ENCODE peak calls at places on chromosomes 3 and 15, in five cellular contexts. B, X, Y, Z and A are unnamed samples. For H3K4me1, the result is how much of the 10 kb centered on the place peaks cover.

GRCh38 chr3:65596511-65597224 is 442.1 kb downstream of the MAGI1 start:
- DNase-seq in B (no peak), X (no peak), Y (no peak), Z (no peak), A (no peak)

GRCh38 chr3:58111513-58112184 is 99.1 kb downstream of the DNASE1L3 start:
- DNase-seq in B (no peak), X (peak), Y (peak), Z (no peak), A (no peak)

GRCh38 chr3:19702416-19703078 is 231.5 kb downstream of the EFHB start:
- DNase-seq in B (no peak), X (no peak), Y (no peak), Z (no peak), A (no peak)

GRCh38 chr3:126954141-126954845 is 28.6 kb upstream of the PLXNA1 start:
- DNase-seq in B (no peak), X (no peak), Y (no peak), Z (no peak), A (no peak)

GRCh38 chr3:137047240-137047639 is 89.5 kb downstream of the IL20RB start:
- DNase-seq in B (no peak), X (no peak), Y (no peak), Z (no peak), A (no peak)

GRCh38 chr3:11631822-11632221 is 11.9 kb downstream of the VGLL4 start:
- DNase-seq in B (peak), X (no peak), Y (no peak), Z (no peak), A (no peak)

GRCh38 chr15:26628879-26629529 is 143.9 kb downstream of the GABRB3 start:
- DNase-seq in B (peak), X (no peak), Y (peak), Z (peak), A (no peak)

GRCh38 chr3:66938338-66938963 is 59.7 kb upstream of the KBTBD8 start:
- DNase-seq in B (peak), X (peak), Y (no peak), Z (peak), A (no peak)

GRCh38 chr3:117168896-117169295 is 459.3 kb downstream of the TUSC7 start:
- DNase-seq in B (no peak), X (no peak), Y (no peak), Z (no peak), A (no peak)

GRCh38 chr3:4139462-4140140 is 163.6 kb upstream of the SETMAR start:
- DNase-seq in B (no peak), X (no peak), Y (no peak), Z (no peak), A (no peak)

GRCh38 chr3:187361835-187362234 is 6.3 kb upstream of the RTP4 start:
- DNase-seq in B (no peak), X (no peak), Y (no peak), Z (no peak), A (no peak)

GRCh38 chr3:48400824-48401433 is 28.9 kb downstream of the FBXW12 start:
- DNase-seq in B (peak), X (peak), Y (peak), Z (peak), A (no peak)

GRCh38 chr3:38829404-38829803 is 13.4 kb upstream of the SCN10A start:
- DNase-seq in B (peak), X (no peak), Y (no peak), Z (peak), A (no peak)

GRCh38 chr3:133938770-133939495 is 43.3 kb upstream of the RAB6B start:
- DNase-seq in B (no peak), X (no peak), Y (peak), Z (peak), A (peak)

GRCh38 chr15:55782901-55783300 is 39.9 kb upstream of the PRTG start:
- DNase-seq in B (no peak), X (no peak), Y (no peak), Z (no peak), A (no peak)

GRCh38 chr3:134594236-134594825 is 56.5 kb downstream of the KY start:
- DNase-seq in B (no peak), X (no peak), Y (no peak), Z (peak), A (no peak)

GRCh38 chr3:150721285-150722130 is 17.8 kb upstream of the ERICH6 start:
- DNase-seq in B (no peak), X (no peak), Y (no peak), Z (peak), A (no peak)

GRCh38 chr3:89426060-89426459 is 318.6 kb downstream of the EPHA3 start:
- DNase-seq in B (no peak), X (no peak), Y (no peak), Z (no peak), A (no peak)

GRCh38 chr3:43004282-43004681 is 25.2 kb downstream of the GASK1A start:
- DNase-seq in B (peak), X (no peak), Y (no peak), Z (peak), A (no peak)

GRCh38 chr15:63985221-63986184 is 60.8 kb downstream of the DAPK2 start:
- DNase-seq in B (no peak), X (no peak), Y (peak), Z (no peak), A (no peak)

GRCh38 chr3:17846466-17846865 is 104.0 kb upstream of the TBC1D5 start:
- DNase-seq in B (no peak), X (no peak), Y (no peak), Z (no peak), A (no peak)

GRCh38 chr3:113847664-113848461 is 9.3 kb downstream of the GRAMD1C start:
- DNase-seq in B (no peak), X (no peak), Y (no peak), Z (no peak), A (no peak)

GRCh38 chr15:88202231-88202630 is 54.3 kb downstream of the NTRK3 start:
- DNase-seq in B (peak), X (no peak), Y (no peak), Z (no peak), A (no peak)

GRCh38 chr3:178476886-178477285 is 59.4 kb upstream of the KCNMB2 start:
- DNase-seq in B (no peak), X (no peak), Y (no peak), Z (no peak), A (no peak)

GRCh38 chr3:188647237-188647636 is 493.3 kb downstream of the LPP start:
- DNase-seq in B (no peak), X (no peak), Y (no peak), Z (no peak), A (no peak)

GRCh38 chr3:136818191-136818850 is 605 bp upstream of the SLC35G2 start:
- DNase-seq in B (peak), X (peak), Y (peak), Z (peak), A (no peak)

GRCh38 chr15:68559342-68560310 is 19.2 kb upstream of the CORO2B start:
- DNase-seq in B (peak), X (peak), Y (peak), Z (peak), A (no peak)

GRCh38 chr15:47614341-47614740 is 103.0 kb upstream of the SEMA6D start:
- DNase-seq in B (no peak), X (no peak), Y (no peak), Z (no peak), A (no peak)

GRCh38 chr15:82950746-82951370 is 1.7 kb downstream of the HOMER2 start:
- DNase-seq in B (no peak), X (no peak), Y (no peak), Z (no peak), A (no peak)

GRCh38 chr15:78660584-78660983 is 19.6 kb upstream of the CHRNB4 start:
- DNase-seq in B (no peak), X (no peak), Y (no peak), Z (no peak), A (no peak)

GRCh38 chr3:48219543-48219942 is 3.8 kb upstream of the CAMP start:
- DNase-seq in B (no peak), X (no peak), Y (no peak), Z (no peak), A (no peak)

GRCh38 chr15:84992157-84992940 is 10.7 kb downstream of the PDE8A start:
- DNase-seq in B (peak), X (peak), Y (peak), Z (peak), A (no peak)

GRCh38 chr3:16671690-16672089 is 66.5 kb upstream of the DAZL start:
- DNase-seq in B (no peak), X (no peak), Y (no peak), Z (no peak), A (no peak)

GRCh38 chr3:16665282-16665741 is 60.1 kb upstream of the DAZL start:
- DNase-seq in B (no peak), X (peak), Y (no peak), Z (no peak), A (no peak)

GRCh38 chr3:16667633-16668032 is 62.4 kb upstream of the DAZL start:
- DNase-seq in B (no peak), X (no peak), Y (no peak), Z (no peak), A (no peak)

GRCh38 chr3:16670191-16670590 is 65.0 kb upstream of the DAZL start:
- DNase-seq in B (no peak), X (no peak), Y (no peak), Z (no peak), A (no peak)

GRCh38 chr3:16668776-16669545 is 63.7 kb upstream of the DAZL start:
- DNase-seq in B (no peak), X (no peak), Y (no peak), Z (no peak), A (no peak)
- H3K4me1 ChIP-seq in B (under half), X (under half), Y (under half), Z (under half), A (under half)

GRCh38 chr3:52777959-52778805 is 783 bp downstream of the ITIH1 start:
- DNase-seq in B (no peak), X (peak), Y (peak), Z (no peak), A (peak)

GRCh38 chr3:52774066-52774713 is 3.2 kb upstream of the ITIH1 start:
- DNase-seq in B (no peak), X (peak), Y (no peak), Z (no peak), A (no peak)

GRCh38 chr3:52777127-52777958 is at the start of gene ITIH1:
- DNase-seq in B (no peak), X (no peak), Y (peak), Z (no peak), A (peak)

GRCh38 chr3:52774901-52775864 is 2.2 kb upstream of the ITIH1 start:
- DNase-seq in B (no peak), X (peak), Y (peak), Z (no peak), A (no peak)

DNA sequence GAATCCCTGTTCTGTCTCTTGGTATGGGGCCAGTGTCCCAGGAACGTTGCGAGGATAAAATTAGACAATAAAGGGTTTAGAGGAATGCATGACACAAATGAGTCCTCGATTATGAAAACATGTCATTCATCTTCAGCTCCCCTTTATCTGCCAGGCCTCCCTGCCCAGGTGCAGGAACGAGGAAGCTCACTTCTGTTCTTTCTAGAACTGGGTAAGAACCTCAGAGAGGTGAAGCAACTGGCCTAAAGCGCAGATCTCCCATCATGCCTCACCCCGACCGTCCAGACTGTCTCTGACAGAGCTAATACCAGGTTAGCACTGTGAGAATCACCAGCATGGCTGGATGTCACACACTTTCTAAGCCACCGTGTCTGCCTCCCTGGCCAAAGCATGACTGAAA is 1.5 kb upstream of the ITIH1 start:
- DNase-seq in B (no peak), X (no peak), Y (peak), Z (no peak), A (no peak)
- H3K4me1 ChIP-seq in B (under half), X (under half), Y (under half), Z (under half), A (under half)

GRCh38 chr3:185766645-185767323 is 58.1 kb downstream of the IGF2BP2 start:
- DNase-seq in B (no peak), X (no peak), Y (no peak), Z (no peak), A (no peak)

GRCh38 chr3:185760091-185760490 is 64.8 kb downstream of the IGF2BP2 start:
- DNase-seq in B (no peak), X (no peak), Y (no peak), Z (no peak), A (no peak)

GRCh38 chr3:185764168-185764988 is 60.5 kb downstream of the IGF2BP2 start:
- DNase-seq in B (peak), X (no peak), Y (no peak), Z (peak), A (no peak)

GRCh38 chr3:185760550-185760949 is 64.3 kb downstream of the IGF2BP2 start:
- DNase-seq in B (no peak), X (no peak), Y (no peak), Z (no peak), A (no peak)

DNA sequence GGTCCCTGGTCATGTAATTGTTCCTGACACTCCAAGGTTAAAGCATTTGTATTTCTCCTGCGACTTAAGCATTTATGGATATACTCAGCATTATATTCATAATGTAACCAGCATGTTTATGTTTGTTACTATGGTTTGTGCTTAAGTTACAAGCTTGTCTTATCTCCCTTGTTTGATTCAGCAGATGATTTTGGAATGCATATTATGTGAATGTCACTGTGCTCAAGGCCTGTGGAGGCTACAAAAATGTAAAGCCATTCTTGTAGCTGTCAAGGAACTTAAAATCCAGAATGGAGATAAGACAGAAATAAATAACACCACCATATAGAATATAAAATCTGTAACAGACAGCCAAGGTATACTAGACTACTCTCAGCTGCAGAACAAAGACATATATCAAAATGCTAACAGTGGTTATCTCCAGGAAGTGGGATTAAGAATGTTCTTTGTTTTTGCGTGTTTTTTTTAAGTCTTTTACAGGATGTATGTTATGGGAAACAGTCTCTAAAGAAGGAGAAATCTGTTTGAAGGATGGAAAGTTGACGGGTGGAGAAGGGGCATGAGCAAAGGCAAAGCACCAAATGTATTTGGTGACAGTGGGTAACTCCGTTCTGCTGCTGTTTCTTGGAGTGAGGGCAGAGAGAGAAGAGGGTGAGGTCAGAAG is 61.4 kb downstream of the IGF2BP2 start:
- DNase-seq in B (no peak), X (no peak), Y (no peak), Z (no peak), A (no peak)
- H3K4me1 ChIP-seq in B (under half), X (under half), Y (under half), Z (under half), A (under half)

GRCh38 chr15:74618841-74619596 is 3.4 kb downstream of the CLK3 start:
- DNase-seq in B (no peak), X (no peak), Y (no peak), Z (no peak), A (no peak)

GRCh38 chr15:74621546-74621920 is 5.9 kb downstream of the CLK3 start:
- DNase-seq in B (no peak), X (no peak), Y (no peak), Z (no peak), A (no peak)

GRCh38 chr15:74621936-74622335 is 6.3 kb downstream of the CLK3 start:
- DNase-seq in B (no peak), X (no peak), Y (no peak), Z (no peak), A (no peak)

GRCh38 chr15:74620636-74621545 is 5.3 kb downstream of the CLK3 start:
- DNase-seq in B (peak), X (peak), Y (peak), Z (peak), A (no peak)

DNA sequence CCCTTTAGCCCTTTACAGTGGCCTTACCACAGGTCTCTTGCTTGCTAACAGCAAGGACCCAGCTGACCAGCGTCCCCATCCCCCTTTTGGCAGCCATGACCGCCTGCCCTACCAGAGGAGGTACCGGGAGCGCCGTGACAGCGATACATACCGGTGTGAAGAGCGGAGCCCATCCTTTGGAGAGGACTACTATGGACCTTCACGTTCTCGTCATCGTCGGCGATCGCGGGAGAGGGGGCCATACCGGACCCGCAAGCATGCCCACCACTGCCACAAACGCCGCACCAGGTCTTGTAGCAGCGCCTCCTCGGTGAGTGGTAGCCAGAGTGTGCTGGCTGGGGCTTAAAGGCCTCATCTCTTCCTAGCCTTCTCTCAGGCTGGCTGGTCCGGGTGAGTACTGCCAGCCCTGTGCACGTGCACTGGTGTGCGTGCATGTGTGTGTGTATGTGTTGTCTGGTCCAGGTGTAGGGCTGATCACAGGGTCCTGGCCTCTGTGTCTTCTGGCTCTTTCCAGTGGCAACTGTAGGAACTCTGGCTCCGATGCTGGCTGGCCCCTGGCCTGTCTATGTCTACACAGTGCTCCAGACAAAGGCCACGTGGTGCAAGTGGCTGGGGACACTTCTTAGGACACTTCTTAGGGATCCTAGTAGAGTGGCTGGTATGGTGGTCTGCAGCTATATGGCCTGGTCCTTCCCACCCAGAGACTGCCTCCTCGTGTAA is 4.4 kb downstream of the CLK3 start:
- DNase-seq in B (no peak), X (no peak), Y (no peak), Z (no peak), A (no peak)
- H3K4me1 ChIP-seq in B (under half), X (under half), Y (half or more), Z (under half), A (half or more)

GRCh38 chr3:184568591-184568917 is 7.0 kb downstream of the EPHB3 start:
- DNase-seq in B (no peak), X (no peak), Y (no peak), Z (no peak), A (no peak)

GRCh38 chr3:184564685-184565385 is 3.2 kb downstream of the EPHB3 start:
- DNase-seq in B (no peak), X (no peak), Y (no peak), Z (no peak), A (no peak)

GRCh38 chr3:184567924-184568590 is 6.5 kb downstream of the EPHB3 start:
- DNase-seq in B (peak), X (no peak), Y (no peak), Z (no peak), A (no peak)

GRCh38 chr3:184565421-184566211 is 4.0 kb downstream of the EPHB3 start:
- DNase-seq in B (peak), X (peak), Y (peak), Z (peak), A (no peak)

DNA sequence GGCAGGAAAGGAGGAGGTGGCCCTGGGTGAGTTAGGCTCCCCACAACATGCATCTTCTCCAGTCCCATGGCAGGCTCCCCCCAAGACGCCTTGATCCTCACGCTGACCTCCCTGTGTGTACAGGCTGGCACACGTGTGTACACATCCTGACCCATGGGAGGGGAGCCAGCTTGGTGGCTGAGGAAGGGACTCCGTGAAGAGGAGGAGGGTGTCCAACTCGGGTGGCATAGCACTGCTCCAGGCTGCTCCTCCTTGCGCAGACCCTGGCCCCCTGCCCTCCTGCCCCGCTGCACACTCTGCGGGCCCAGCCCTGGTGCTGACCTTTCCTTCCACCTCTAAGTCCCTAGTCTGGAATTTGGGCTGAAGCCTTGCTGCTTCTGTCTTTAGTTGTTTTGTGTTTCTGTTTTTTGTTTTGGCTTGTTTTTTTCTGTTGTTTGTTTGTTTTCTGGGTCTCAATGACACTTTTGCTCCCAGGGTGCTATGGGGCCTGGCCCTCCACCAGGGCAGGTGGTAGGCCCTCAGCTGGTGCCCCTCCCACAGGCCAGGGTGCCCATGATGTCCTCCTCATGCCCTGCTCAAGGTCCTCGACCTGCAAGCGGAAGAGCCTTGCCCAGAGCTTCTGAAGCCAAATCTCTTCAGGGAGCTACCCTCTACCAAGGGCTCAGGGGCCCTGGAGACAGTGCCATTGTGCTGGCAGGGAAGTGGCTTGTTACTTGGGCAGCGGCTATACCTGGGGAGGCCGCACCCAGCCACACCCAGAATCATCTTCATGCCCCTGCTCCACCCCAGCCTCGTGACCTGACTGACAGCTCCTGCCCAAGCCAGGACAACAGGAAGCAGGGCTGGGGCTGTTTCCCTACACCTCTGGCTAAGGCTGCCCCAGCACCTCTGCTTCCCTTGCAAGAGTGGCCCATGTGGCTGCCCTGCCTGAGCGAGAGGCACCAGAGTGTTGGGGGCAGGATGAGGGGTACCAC is 5.1 kb downstream of the EPHB3 start:
- DNase-seq in B (no peak), X (peak), Y (peak), Z (no peak), A (no peak)
- H3K4me1 ChIP-seq in B (under half), X (under half), Y (half or more), Z (under half), A (half or more)